ENCODE peak calls at places on chromosome 13, in seven cellular contexts. P is HTR-8/SVneo, O is astrocyte of the hippocampus, H is ascending aorta, B is NCI-H1105 treated with DMSO at 0.1 percent for 48 hours, E is fibroblast of pulmonary artery, J is NCI-H345. Y is an unnamed sample.

GRCh38 chr13:96141032-96141431 is 51.1 kb downstream of the HS6ST3 start:
- DNase-seq in E (peak), J (no peak), O (peak), B (no peak), H (no peak), P (no peak), Y (no peak)

GRCh38 chr13:100363351-100363750 is 225.2 kb downstream of the GGACT start:
- DNase-seq in H (no peak), J (no peak), P (no peak), B (no peak), O (peak), E (peak), Y (no peak)

GRCh38 chr13:113897161-113897560 is 33.3 kb upstream of the GAS6 start:
- DNase-seq in B (no peak), O (peak), J (no peak), P (peak), H (no peak), E (peak), Y (no peak)

GRCh38 chr13:54593504-54593903 is 1564.9 kb downstream of the OLFM4 start:
- DNase-seq in E (no peak), H (no peak), J (peak), O (no peak), P (no peak), B (no peak), Y (no peak)

GRCh38 chr13:35787937-35788336 is 311.4 kb upstream of the MAB21L1 start:
- DNase-seq in P (no peak), H (no peak), J (no peak), B (no peak), E (peak), O (peak), Y (no peak)

GRCh38 chr13:92573467-92574057 is 653.0 kb upstream of the GPC6 start:
- DNase-seq in E (peak), H (no peak), J (no peak), P (no peak), O (peak), B (no peak), Y (no peak)

GRCh38 chr13:111899714-111900389 is 167.1 kb upstream of the SOX1 start:
- DNase-seq in B (no peak), P (no peak), H (no peak), J (no peak), O (no peak), E (no peak), Y (no peak)

GRCh38 chr13:43016226-43016625 is 7.2 kb upstream of the DNAJC15 start:
- DNase-seq in E (no peak), B (no peak), P (no peak), H (no peak), O (no peak), J (no peak), Y (no peak)

GRCh38 chr13:76386316-76386715 is 499.9 kb downstream of the KCTD12 start:
- DNase-seq in P (no peak), O (no peak), J (no peak), E (peak), B (no peak), H (no peak), Y (no peak)

GRCh38 chr13:100454876-100455275 is 133.7 kb downstream of the GGACT start:
- DNase-seq in H (no peak), B (no peak), E (peak), J (no peak), O (peak), P (no peak), Y (no peak)

GRCh38 chr13:31161583-31162150 is at the start of gene HSPH1:
- DNase-seq in E (peak), O (peak), H (peak), B (peak), P (peak), J (peak), Y (peak)

GRCh38 chr13:40371531-40372125 is 294.8 kb downstream of the FOXO1 start:
- DNase-seq in O (no peak), J (peak), H (no peak), P (no peak), E (no peak), B (peak), Y (no peak)

GRCh38 chr13:80924596-80924995 is 583.7 kb upstream of the SPRY2 start:
- DNase-seq in O (peak), H (no peak), E (peak), J (no peak), P (no peak), B (no peak), Y (no peak)

GRCh38 chr13:103812966-103813365 is 746.7 kb upstream of the SLC10A2 start:
- DNase-seq in J (no peak), E (peak), O (peak), P (no peak), B (no peak), H (no peak), Y (no peak)

GRCh38 chr13:28117689-28118377 is 17.5 kb upstream of the FLT3 start:
- DNase-seq in J (peak), E (peak), O (peak), P (no peak), H (no peak), B (peak), Y (no peak)

GRCh38 chr13:42000836-42001235 is 39.9 kb upstream of the VWA8 start:
- DNase-seq in E (no peak), O (peak), H (no peak), J (no peak), P (no peak), B (no peak), Y (no peak)

GRCh38 chr13:51549050-51549449 is 35.2 kb upstream of the WDFY2 start:
- DNase-seq in O (no peak), E (no peak), H (no peak), B (no peak), J (no peak), P (no peak), Y (no peak)

GRCh38 chr13:114237415-114238112 is 2.9 kb downstream of the CDC16 start:
- DNase-seq in J (no peak), O (no peak), B (no peak), P (no peak), E (no peak), H (no peak), Y (no peak)

GRCh38 chr13:99812611-99813010 is 159.0 kb downstream of the ZIC5 start:
- DNase-seq in J (no peak), E (no peak), O (peak), P (peak), B (no peak), H (no peak), Y (no peak)

GRCh38 chr13:101144808-101145419 is 271.4 kb downstream of the NALCN start:
- DNase-seq in P (peak), H (no peak), E (peak), B (peak), J (peak), O (peak), Y (no peak)

GRCh38 chr13:81714513-81714912 is 1373.6 kb upstream of the SPRY2 start:
- DNase-seq in B (no peak), H (no peak), O (no peak), E (no peak), P (no peak), J (no peak), Y (no peak)

GRCh38 chr13:46176756-46177155 is 5.2 kb downstream of the LCP1 start:
- DNase-seq in J (no peak), B (no peak), O (no peak), H (no peak), E (no peak), P (no peak), Y (no peak)

GRCh38 chr13:28349901-28350654 is 144.8 kb downstream of the FLT1 start:
- DNase-seq in P (no peak), B (no peak), O (no peak), E (no peak), J (no peak), H (no peak), Y (no peak)

GRCh38 chr13:32165791-32166190 is 134.2 kb downstream of the FRY start:
- DNase-seq in J (peak), B (no peak), O (no peak), E (no peak), H (no peak), P (no peak), Y (no peak)

GRCh38 chr13:63541336-63541735 is 2125.7 kb upstream of the PCDH20 start:
- DNase-seq in P (no peak), E (no peak), O (no peak), H (no peak), J (no peak), B (no peak), Y (no peak)

GRCh38 chr13:107999751-108000150 is 215.6 kb downstream of the LIG4 start:
- DNase-seq in B (no peak), E (no peak), J (no peak), P (no peak), H (no peak), O (no peak), Y (no peak)

GRCh38 chr13:67574320-67575233 is 344.4 kb upstream of the PCDH9 start:
- DNase-seq in E (peak), O (peak), B (no peak), P (no peak), J (no peak), H (no peak), Y (no peak)

GRCh38 chr13:59651479-59651878 is 512.2 kb downstream of the DIAPH3 start:
- DNase-seq in E (no peak), H (no peak), P (no peak), B (no peak), O (no peak), J (no peak), Y (no peak)

GRCh38 chr13:47326061-47326460 is 429.2 kb upstream of the HTR2A start:
- DNase-seq in E (peak), H (no peak), B (no peak), P (no peak), J (no peak), O (no peak), Y (no peak)

GRCh38 chr13:50382951-50383350 is 367.7 kb downstream of the KCNRG start:
- DNase-seq in J (no peak), O (no peak), B (no peak), P (no peak), H (no peak), E (no peak), Y (no peak)

GRCh38 chr13:46160474-46161066 is 21.4 kb downstream of the LCP1 start:
- DNase-seq in B (peak), J (peak), P (peak), E (peak), O (peak), H (no peak), Y (no peak)

GRCh38 chr13:29849071-29849541 is 1.3 kb downstream of the UBL3 start:
- DNase-seq in H (no peak), J (peak), E (peak), P (no peak), B (no peak), O (peak), Y (no peak)

GRCh38 chr13:49241296-49241695 is 6.4 kb upstream of the CDADC1 start:
- DNase-seq in O (no peak), H (no peak), P (no peak), B (no peak), J (no peak), E (no peak), Y (no peak)

GRCh38 chr13:112826565-112826964 is 136.7 kb downstream of the ATP11A start:
- DNase-seq in J (no peak), P (no peak), E (no peak), H (no peak), O (no peak), B (no peak), Y (no peak)

GRCh38 chr13:93561553-93561952 is 334.9 kb downstream of the GPC6 start:
- DNase-seq in H (no peak), J (no peak), O (no peak), E (no peak), P (no peak), B (peak), Y (no peak)

GRCh38 chr13:43054803-43055802 is 31.7 kb downstream of the DNAJC15 start:
- DNase-seq in E (peak), J (no peak), H (no peak), P (peak), B (no peak), O (peak), Y (no peak)

GRCh38 chr13:49190901-49191300 is 29.2 kb upstream of the MLNR start:
- DNase-seq in E (no peak), J (no peak), P (no peak), O (no peak), H (no peak), B (no peak), Y (no peak)

GRCh38 chr13:48726711-48727110 is 73.0 kb downstream of the CYSLTR2 start:
- DNase-seq in J (no peak), E (no peak), H (no peak), B (no peak), P (no peak), O (no peak), Y (no peak)

GRCh38 chr13:101681834-101682233 is 229.4 kb downstream of the ITGBL1 start:
- DNase-seq in P (no peak), E (peak), B (no peak), J (no peak), H (no peak), O (no peak), Y (no peak)

GRCh38 chr13:98584668-98585397 is 7.9 kb upstream of the STK24 start:
- DNase-seq in O (peak), P (no peak), J (no peak), E (no peak), H (no peak), B (no peak), Y (no peak)